ENCODE peak calls at places on chromosome 2, in seven cellular contexts. K is OCI-LY7; U is tibial artery; O is gastrocnemius medialis; W is GM12865; X is Karpas-422; Z is CD8-positive, alpha-beta T cell. Y is an unnamed sample.

GRCh38 chr2:85106489-85107180 is 26.6 kb upstream of the TCF7L1 start:
- DNase-seq in K (no peak), U (no peak), O (no peak), W (no peak), X (no peak), Z (no peak), Y (peak)

GRCh38 chr2:22497789-22498188 is 887.2 kb upstream of the KLHL29 start:
- DNase-seq in K (peak), U (no peak), O (no peak), W (peak), X (peak), Z (no peak), Y (no peak)

GRCh38 chr2:85823951-85824350 is 64.8 kb downstream of the ST3GAL5 start:
- DNase-seq in K (no peak), U (no peak), O (no peak), W (no peak), X (no peak), Z (no peak), Y (no peak)

GRCh38 chr2:40034801-40035200 is 255.7 kb upstream of the THUMPD2 start:
- DNase-seq in K (no peak), U (no peak), O (no peak), W (no peak), X (no peak), Z (no peak), Y (no peak)

GRCh38 chr2:660477-661214 is 16.6 kb downstream of the TMEM18 start:
- DNase-seq in K (no peak), U (no peak), O (no peak), W (no peak), X (no peak), Z (no peak), Y (no peak)

GRCh38 chr2:159961005-159961404 is 101.4 kb downstream of the PLA2R1 start:
- DNase-seq in K (no peak), U (no peak), O (no peak), W (no peak), X (no peak), Z (no peak), Y (no peak)

GRCh38 chr2:43345391-43345813 is 119.0 kb upstream of the ZFP36L2 start:
- DNase-seq in K (no peak), U (peak), O (peak), W (no peak), X (no peak), Z (no peak), Y (no peak)

GRCh38 chr2:148096012-148096411 is 75.1 kb downstream of the MBD5 start:
- DNase-seq in K (no peak), U (no peak), O (no peak), W (no peak), X (no peak), Z (no peak), Y (no peak)

GRCh38 chr2:163345795-163346573 is 389.8 kb downstream of the FIGN start:
- DNase-seq in K (peak), U (no peak), O (no peak), W (peak), X (peak), Z (no peak), Y (peak)

GRCh38 chr2:196266855-196267254 is 95.5 kb upstream of the STK17B start:
- DNase-seq in K (no peak), U (no peak), O (no peak), W (no peak), X (no peak), Z (no peak), Y (no peak)

GRCh38 chr2:210459925-210460862 is 16.4 kb downstream of the LANCL1 start:
- DNase-seq in K (peak), U (no peak), O (no peak), W (peak), X (peak), Z (no peak), Y (no peak)

GRCh38 chr2:46979611-46980010 is 64.0 kb upstream of the MCFD2 start:
- DNase-seq in K (no peak), U (no peak), O (no peak), W (peak), X (peak), Z (no peak), Y (no peak)

GRCh38 chr2:72770879-72771461 is 54.9 kb downstream of the EXOC6B start:
- DNase-seq in K (peak), U (peak), O (no peak), W (peak), X (peak), Z (peak), Y (peak)

GRCh38 chr2:75416420-75417342 is 144.1 kb downstream of the EVA1A start:
- DNase-seq in K (peak), U (no peak), O (no peak), W (peak), X (peak), Z (no peak), Y (no peak)

GRCh38 chr2:105427485-105427884 is 28.6 kb upstream of the FHL2 start:
- DNase-seq in K (no peak), U (no peak), O (no peak), W (no peak), X (no peak), Z (no peak), Y (no peak)

GRCh38 chr2:98871506-98871905 is 64.5 kb downstream of the CRACDL start:
- DNase-seq in K (no peak), U (no peak), O (no peak), W (no peak), X (no peak), Z (no peak), Y (no peak)

GRCh38 chr2:190765386-190766173 is 115.0 kb upstream of the GLS start:
- DNase-seq in K (no peak), U (no peak), O (no peak), W (no peak), X (no peak), Z (no peak), Y (peak)

GRCh38 chr2:143558665-143559064 is 429.4 kb downstream of the ARHGAP15 start:
- DNase-seq in K (no peak), U (no peak), O (no peak), W (no peak), X (no peak), Z (no peak), Y (peak)

GRCh38 chr2:32738939-32739338 is 111.1 kb downstream of the TTC27 start:
- DNase-seq in K (no peak), U (no peak), O (no peak), W (no peak), X (no peak), Z (no peak), Y (no peak)

GRCh38 chr2:60556998-60557955 is 3.8 kb upstream of the BCL11A start:
- DNase-seq in K (no peak), U (no peak), O (no peak), W (no peak), X (peak), Z (no peak), Y (no peak)

GRCh38 chr2:120590841-120591240 is 144.8 kb upstream of the GLI2 start:
- DNase-seq in K (no peak), U (no peak), O (no peak), W (no peak), X (no peak), Z (no peak), Y (no peak)

GRCh38 chr2:120589782-120590608 is 145.7 kb upstream of the GLI2 start:
- DNase-seq in K (no peak), U (no peak), O (no peak), W (no peak), X (no peak), Z (no peak), Y (peak)

GRCh38 chr2:120587997-120588336 is 147.7 kb upstream of the GLI2 start:
- DNase-seq in K (no peak), U (no peak), O (no peak), W (no peak), X (no peak), Z (no peak), Y (no peak)

GRCh38 chr2:120586507-120587283 is 149.0 kb upstream of the GLI2 start:
- DNase-seq in K (no peak), U (no peak), O (no peak), W (no peak), X (no peak), Z (no peak), Y (no peak)

DNA sequence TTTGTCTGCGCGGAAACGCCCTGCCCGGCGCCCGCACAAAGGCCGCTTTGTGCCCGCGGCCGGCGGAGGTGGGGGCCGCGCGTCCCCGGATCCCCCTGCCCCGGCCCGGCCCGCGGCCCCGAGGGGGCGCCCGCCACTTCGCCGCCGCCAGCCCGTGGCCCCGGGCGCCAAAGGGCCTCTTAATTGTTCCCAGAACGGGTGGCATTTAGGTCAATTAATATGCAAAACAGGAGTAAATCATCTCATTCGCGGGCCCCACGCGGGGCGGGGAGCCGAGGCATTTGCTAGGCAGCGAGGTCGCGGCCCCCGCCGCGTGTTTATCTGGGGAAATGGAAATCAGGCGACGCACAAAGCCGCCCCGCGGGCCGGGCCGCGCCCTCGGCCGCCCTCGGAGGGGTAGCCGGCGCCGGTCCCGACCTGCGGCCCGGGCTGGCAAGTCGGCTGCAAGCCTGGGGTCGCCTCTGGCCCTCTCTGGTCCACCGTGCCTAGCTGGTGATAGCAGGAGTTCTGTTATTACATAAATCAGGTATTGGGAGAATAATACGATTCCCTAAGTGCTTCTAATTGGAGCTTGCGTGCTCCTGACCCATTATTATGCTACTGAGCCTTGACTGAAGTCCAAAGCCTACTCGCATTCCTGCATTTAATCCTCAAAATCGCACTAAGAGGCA is 148.2 kb upstream of the GLI2 start:
- DNase-seq in K (no peak), U (no peak), O (no peak), W (no peak), X (no peak), Z (no peak), Y (no peak)
- H3K4me3 ChIP-seq in K (no peak), U (no peak), O (no peak), W (no peak), X (no peak), Z (no peak), Y (no peak)

DNA sequence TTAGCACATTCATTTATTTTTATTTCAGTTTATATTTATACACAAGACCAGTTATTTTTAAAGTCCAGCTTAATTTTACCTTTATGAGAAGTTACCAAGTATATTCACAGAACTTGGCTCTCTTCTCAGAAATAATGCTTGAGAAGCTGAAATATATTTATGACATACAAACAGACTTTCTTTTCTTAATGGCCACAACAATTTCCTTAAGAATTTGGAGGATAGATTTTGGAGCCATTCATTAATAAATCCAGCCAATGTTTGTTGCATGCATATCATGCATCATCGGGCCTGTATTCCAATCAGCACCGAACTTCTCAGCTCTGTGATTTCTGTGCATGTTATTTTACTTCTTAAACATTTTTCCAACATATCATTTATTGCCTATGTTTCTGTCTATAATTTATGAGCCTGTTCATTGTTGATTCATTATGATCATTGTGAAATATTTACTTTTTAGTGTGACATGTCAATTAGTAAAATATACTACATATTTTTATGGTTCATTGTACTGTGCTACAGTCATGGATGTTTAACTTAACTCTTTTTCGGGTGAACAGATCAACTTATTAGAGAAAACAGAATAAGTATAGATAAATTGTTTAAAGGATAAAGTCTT is 3.5 kb downstream of the GULP1 start:
- DNase-seq in K (no peak), U (no peak), O (no peak), W (no peak), X (no peak), Z (no peak), Y (no peak)
- H3K4me3 ChIP-seq in K (no peak), U (peak), O (no peak), W (no peak), X (no peak), Z (no peak), Y (peak)

GRCh38 chr2:88010136-88010535 is 6.2 kb downstream of the RNU2-63P start:
- DNase-seq in K (no peak), U (no peak), O (no peak), W (no peak), X (peak), Z (no peak), Y (no peak)

GRCh38 chr2:88003074-88003755 is 13.1 kb downstream of the RNU2-63P start:
- DNase-seq in K (no peak), U (no peak), O (no peak), W (no peak), X (no peak), Z (no peak), Y (no peak)

GRCh38 chr2:88006912-88007439 is 9.4 kb downstream of the RNU2-63P start:
- DNase-seq in K (no peak), U (no peak), O (no peak), W (no peak), X (no peak), Z (no peak), Y (no peak)

GRCh38 chr2:88002359-88002707 is 14.0 kb downstream of the RNU2-63P start:
- DNase-seq in K (no peak), U (no peak), O (no peak), W (no peak), X (no peak), Z (no peak), Y (no peak)

GRCh38 chr2:88005776-88006175 is 10.6 kb downstream of the RNU2-63P start:
- DNase-seq in K (no peak), U (no peak), O (no peak), W (no peak), X (no peak), Z (no peak), Y (no peak)
- H3K4me3 ChIP-seq in K (no peak), U (no peak), O (no peak), W (no peak), X (no peak), Z (no peak), Y (no peak)

DNA sequence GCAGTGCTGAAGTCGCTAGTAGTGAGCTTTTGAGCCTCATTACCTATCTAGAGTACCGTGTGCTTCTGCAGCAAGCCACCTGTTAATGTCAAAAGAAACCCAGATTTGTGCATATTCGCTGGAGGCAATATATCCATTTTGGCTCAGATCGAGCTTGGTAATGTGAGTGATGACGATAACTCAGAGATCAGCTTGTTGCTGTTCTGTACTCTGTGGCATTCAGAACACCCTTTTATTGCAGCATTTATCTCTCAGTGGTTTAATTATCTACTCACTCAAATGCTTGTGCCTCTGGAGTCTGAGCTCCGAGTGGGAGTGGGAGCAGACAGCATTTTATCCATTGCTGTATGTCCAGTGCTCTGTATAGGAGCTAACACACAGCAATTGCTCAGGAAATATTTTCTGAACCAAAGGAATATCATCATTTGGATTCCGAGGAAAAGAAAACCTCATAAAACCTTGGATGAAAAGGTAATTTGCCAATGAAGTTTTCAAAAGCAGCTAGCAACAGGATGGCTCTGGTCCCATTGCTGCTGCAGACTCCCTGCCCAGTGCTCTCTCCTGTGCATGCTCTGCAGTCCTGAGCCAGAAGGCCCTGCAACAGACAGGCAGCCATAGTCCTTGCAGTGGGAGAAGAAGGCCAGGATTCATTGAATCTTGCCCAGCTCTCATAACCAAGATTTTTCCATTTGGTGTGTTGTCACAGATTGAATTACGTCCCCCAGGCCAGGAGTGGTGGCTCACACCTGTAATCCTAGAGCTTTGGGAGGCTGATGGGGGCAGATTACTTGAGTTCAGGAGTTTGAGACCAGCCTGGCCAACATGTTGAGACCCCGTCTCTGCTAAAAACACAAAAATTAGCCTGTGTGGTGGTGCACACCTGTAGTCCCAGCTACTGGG is 183.8 kb downstream of the MYCN start:
- DNase-seq in K (no peak), U (no peak), O (no peak), W (no peak), X (no peak), Z (no peak), Y (no peak)
- H3K4me3 ChIP-seq in K (no peak), U (no peak), O (no peak), W (no peak), X (no peak), Z (no peak), Y (no peak)

GRCh38 chr2:38750011-38750792 is 959 bp downstream of the SRSF7 start:
- DNase-seq in K (peak), U (peak), O (peak), W (peak), X (no peak), Z (peak), Y (peak)

GRCh38 chr2:38747007-38747424 is 4.1 kb downstream of the SRSF7 start:
- DNase-seq in K (no peak), U (no peak), O (no peak), W (no peak), X (no peak), Z (no peak), Y (no peak)

GRCh38 chr2:38747819-38748218 is 3.3 kb downstream of the SRSF7 start:
- DNase-seq in K (no peak), U (no peak), O (no peak), W (no peak), X (no peak), Z (no peak), Y (peak)

GRCh38 chr2:38748857-38749804 is 2.0 kb downstream of the SRSF7 start:
- DNase-seq in K (no peak), U (no peak), O (no peak), W (no peak), X (no peak), Z (no peak), Y (no peak)

GRCh38 chr2:38748391-38748790 is 2.8 kb downstream of the SRSF7 start:
- DNase-seq in K (no peak), U (no peak), O (no peak), W (no peak), X (no peak), Z (no peak), Y (no peak)
- H3K4me3 ChIP-seq in K (peak), U (no peak), O (no peak), W (no peak), X (no peak), Z (no peak), Y (no peak)

GRCh38 chr2:20623741-20624155 is 27.1 kb downstream of the HS1BP3 start:
- DNase-seq in K (no peak), U (no peak), O (peak), W (no peak), X (no peak), Z (no peak), Y (no peak)

GRCh38 chr2:20622296-20622686 is 28.6 kb downstream of the HS1BP3 start:
- DNase-seq in K (no peak), U (peak), O (no peak), W (no peak), X (no peak), Z (no peak), Y (no peak)

GRCh38 chr2:20621366-20622295 is 29.3 kb downstream of the HS1BP3 start:
- DNase-seq in K (no peak), U (peak), O (peak), W (no peak), X (no peak), Z (no peak), Y (no peak)

GRCh38 chr2:20623241-20623640 is 27.7 kb downstream of the HS1BP3 start:
- DNase-seq in K (no peak), U (no peak), O (peak), W (no peak), X (no peak), Z (no peak), Y (no peak)

GRCh38 chr2:20622731-20623130 is 28.2 kb downstream of the HS1BP3 start:
- DNase-seq in K (no peak), U (peak), O (peak), W (no peak), X (no peak), Z (no peak), Y (no peak)
- H3K4me3 ChIP-seq in K (no peak), U (no peak), O (no peak), W (no peak), X (no peak), Z (no peak), Y (no peak)